ENCODE peak calls at places on chromosomes 1 and 21, in six cellular contexts. One of them, this sample, is unnamed.

GRCh38 chr1:219027161-219027673 is 146.5 kb upstream of the LYPLAL1 start:
- DNase-seq in sigmoid colon: no peak
- DNase-seq in prostate gland: no peak
- DNase-seq in GM12891: no peak
- DNase-seq in HepG2: no peak
- DNase-seq in K562: no peak
- DNase-seq in this sample: no peak

GRCh38 chr1:63723618-63724017 is 50.2 kb upstream of the ROR1 start:
- DNase-seq in HepG2: no peak
- DNase-seq in GM12891: no peak
- DNase-seq in K562: no peak
- DNase-seq in sigmoid colon: no peak
- DNase-seq in prostate gland: no peak
- DNase-seq in this sample: no peak

GRCh38 chr1:1305300-1306069 is 2.2 kb downstream of the ACAP3 start:
- DNase-seq in prostate gland: peak
- DNase-seq in GM12891: peak
- DNase-seq in K562: peak
- DNase-seq in sigmoid colon: peak
- DNase-seq in HepG2: peak
- DNase-seq in this sample: peak

GRCh38 chr1:194387531-194387930 is 1201.1 kb upstream of the B3GALT2 start:
- DNase-seq in GM12891: no peak
- DNase-seq in sigmoid colon: no peak
- DNase-seq in K562: no peak
- DNase-seq in prostate gland: no peak
- DNase-seq in HepG2: no peak
- DNase-seq in this sample: no peak

GRCh38 chr21:19999369-20000272 is 998.6 kb upstream of the NCAM2 start:
- DNase-seq in GM12891: no peak
- DNase-seq in prostate gland: no peak
- DNase-seq in HepG2: no peak
- DNase-seq in sigmoid colon: no peak
- DNase-seq in K562: peak
- DNase-seq in this sample: no peak

GRCh38 chr1:44436401-44437394 is 31.6 kb downstream of the RNF220 start:
- DNase-seq in HepG2: no peak
- DNase-seq in GM12891: no peak
- DNase-seq in prostate gland: no peak
- DNase-seq in K562: no peak
- DNase-seq in sigmoid colon: no peak
- DNase-seq in this sample: no peak

GRCh38 chr1:100362821-100363466 is 10.6 kb downstream of the CDC14A start:
- DNase-seq in K562: peak
- DNase-seq in HepG2: no peak
- DNase-seq in sigmoid colon: no peak
- DNase-seq in GM12891: no peak
- DNase-seq in prostate gland: no peak
- DNase-seq in this sample: no peak

GRCh38 chr21:15190837-15191236 is 126.0 kb upstream of the NRIP1 start:
- DNase-seq in prostate gland: no peak
- DNase-seq in HepG2: no peak
- DNase-seq in GM12891: no peak
- DNase-seq in K562: no peak
- DNase-seq in sigmoid colon: no peak
- DNase-seq in this sample: no peak

GRCh38 chr1:236354330-236355147 is 39.5 kb upstream of the EDARADD start:
- DNase-seq in sigmoid colon: no peak
- DNase-seq in GM12891: no peak
- DNase-seq in HepG2: no peak
- DNase-seq in K562: no peak
- DNase-seq in prostate gland: no peak
- DNase-seq in this sample: no peak

GRCh38 chr1:184649500-184649899 is 105.2 kb downstream of the EDEM3 start:
- DNase-seq in prostate gland: no peak
- DNase-seq in K562: no peak
- DNase-seq in HepG2: no peak
- DNase-seq in GM12891: no peak
- DNase-seq in sigmoid colon: no peak
- DNase-seq in this sample: no peak

GRCh38 chr1:1101503-1101902 is 14.4 kb downstream of the C1orf159 start:
- DNase-seq in GM12891: no peak
- DNase-seq in HepG2: no peak
- DNase-seq in sigmoid colon: no peak
- DNase-seq in prostate gland: no peak
- DNase-seq in K562: no peak
- DNase-seq in this sample: no peak

GRCh38 chr1:52139817-52140540 is 1.9 kb upstream of the ZFYVE9 start:
- DNase-seq in GM12891: peak
- DNase-seq in HepG2: no peak
- DNase-seq in sigmoid colon: no peak
- DNase-seq in prostate gland: no peak
- DNase-seq in K562: no peak
- DNase-seq in this sample: peak

GRCh38 chr21:29145354-29145782 is 14.9 kb downstream of the MAP3K7CL start:
- DNase-seq in sigmoid colon: peak
- DNase-seq in HepG2: peak
- DNase-seq in K562: no peak
- DNase-seq in prostate gland: peak
- DNase-seq in GM12891: no peak
- DNase-seq in this sample: no peak

GRCh38 chr1:24322636-24323177 is 3.5 kb downstream of the GRHL3 start:
- DNase-seq in GM12891: no peak
- DNase-seq in prostate gland: no peak
- DNase-seq in K562: no peak
- DNase-seq in sigmoid colon: no peak
- DNase-seq in HepG2: no peak
- DNase-seq in this sample: no peak

GRCh38 chr1:81463889-81464288 is 336.8 kb upstream of the ADGRL2 start:
- DNase-seq in K562: no peak
- DNase-seq in GM12891: no peak
- DNase-seq in prostate gland: no peak
- DNase-seq in HepG2: no peak
- DNase-seq in sigmoid colon: no peak
- DNase-seq in this sample: no peak

GRCh38 chr1:6004412-6005123 is 12.3 kb upstream of the NPHP4 start:
- DNase-seq in HepG2: no peak
- DNase-seq in K562: no peak
- DNase-seq in sigmoid colon: peak
- DNase-seq in GM12891: no peak
- DNase-seq in prostate gland: no peak
- DNase-seq in this sample: no peak

GRCh38 chr1:6001992-6002576 is 9.9 kb upstream of the NPHP4 start:
- DNase-seq in HepG2: no peak
- DNase-seq in sigmoid colon: peak
- DNase-seq in GM12891: no peak
- DNase-seq in prostate gland: no peak
- DNase-seq in K562: no peak
- DNase-seq in this sample: no peak

GRCh38 chr1:6002714-6003501 is 10.7 kb upstream of the NPHP4 start:
- DNase-seq in K562: no peak
- DNase-seq in GM12891: no peak
- DNase-seq in sigmoid colon: peak
- DNase-seq in prostate gland: no peak
- DNase-seq in HepG2: peak
- DNase-seq in this sample: no peak

GRCh38 chr1:6005276-6005917 is 13.2 kb upstream of the NPHP4 start:
- DNase-seq in HepG2: no peak
- DNase-seq in GM12891: no peak
- DNase-seq in K562: peak
- DNase-seq in prostate gland: no peak
- DNase-seq in sigmoid colon: peak
- DNase-seq in this sample: no peak

DNA sequence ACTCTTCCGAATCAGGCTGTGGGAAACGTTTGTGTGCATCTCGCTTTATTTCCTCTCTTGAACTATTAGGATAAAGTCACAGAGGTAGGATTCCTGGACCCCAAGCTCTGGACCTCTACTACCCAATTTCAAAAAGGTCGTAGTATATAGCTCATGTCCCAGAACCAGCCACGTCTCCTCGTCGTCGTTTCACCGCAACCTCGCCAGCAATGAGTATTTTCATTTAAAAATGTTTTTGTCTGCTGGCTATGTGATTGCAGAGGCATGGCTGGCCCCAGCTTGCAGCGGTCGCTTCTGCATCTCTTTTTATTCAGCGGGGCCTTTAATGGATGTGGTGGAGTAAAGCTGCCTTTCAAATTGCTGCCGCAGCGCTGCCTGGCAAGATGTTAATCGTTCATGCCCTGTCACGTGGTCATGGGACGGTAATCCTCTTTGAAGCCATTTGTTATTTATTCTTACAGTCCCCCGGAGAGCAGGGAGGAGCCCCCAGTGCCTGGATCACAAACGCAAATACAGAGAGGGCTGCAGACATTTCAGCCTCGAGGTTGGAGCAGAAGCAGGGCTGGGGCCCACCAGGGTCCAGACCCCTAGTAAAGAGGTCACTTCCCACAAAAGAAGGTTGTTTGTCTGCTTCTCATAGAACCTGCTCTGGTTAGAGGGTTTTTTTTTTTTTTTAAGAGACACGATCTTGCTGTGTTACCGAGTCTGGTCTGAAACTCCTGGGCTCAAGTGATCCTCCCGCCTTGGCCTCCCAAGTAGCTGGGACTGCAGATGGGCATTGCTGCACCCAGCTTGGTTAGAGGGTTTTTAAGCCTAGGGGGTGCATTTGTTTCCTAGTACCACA is 11.6 kb upstream of the NPHP4 start:
- DNase-seq in HepG2: peak
- DNase-seq in K562: no peak
- DNase-seq in GM12891: no peak
- DNase-seq in prostate gland: no peak
- DNase-seq in sigmoid colon: peak
- DNase-seq in this sample: no peak
- TF ChIP-seq POLR2AphosphoS5 in HepG2: no peak
- TF ChIP-seq POLR2AphosphoS5 in K562: no peak
- TF ChIP-seq POLR2AphosphoS5 in GM12891: no peak
- TF ChIP-seq POLR2AphosphoS5 in prostate gland: no peak
- TF ChIP-seq POLR2AphosphoS5 in sigmoid colon: no peak
- TF ChIP-seq POLR2AphosphoS5 in this sample: no peak

DNA sequence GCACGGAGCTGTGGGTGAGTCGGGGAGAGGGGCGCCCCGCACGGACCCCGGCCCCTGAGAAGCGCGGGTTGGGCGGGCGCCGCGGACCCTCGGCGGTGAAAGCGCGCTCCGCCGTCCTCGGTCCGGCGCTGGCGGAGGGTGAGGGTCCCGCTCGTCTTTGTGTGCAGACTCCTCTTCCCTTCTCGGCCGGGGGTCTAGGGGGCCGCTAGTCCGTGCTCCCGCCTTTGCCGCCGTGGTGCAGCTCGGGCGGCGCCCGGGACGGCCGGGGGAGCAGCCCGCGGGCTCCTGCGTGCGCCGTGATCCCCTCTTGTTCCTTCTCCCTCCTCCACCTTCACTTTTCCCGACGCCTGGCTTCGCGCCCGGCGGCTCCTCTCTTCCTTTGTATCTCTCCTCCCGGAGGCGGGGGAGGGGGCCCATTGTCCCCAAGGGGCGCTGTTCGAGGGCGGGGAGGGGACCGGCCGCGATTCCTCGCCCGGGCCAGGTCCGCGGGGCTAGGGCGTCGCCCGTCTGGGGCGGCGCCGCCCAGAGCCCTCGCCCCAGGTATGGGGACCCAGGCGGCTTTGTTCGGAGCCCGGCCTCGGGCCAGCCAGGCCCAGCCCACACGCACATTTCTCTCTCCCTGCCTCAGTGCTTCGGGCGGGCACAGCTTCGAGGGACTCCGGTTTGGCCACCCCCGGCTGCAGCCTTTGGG is 519 bp downstream of the FNBP1L start:
- DNase-seq in K562: peak
- DNase-seq in HepG2: peak
- DNase-seq in sigmoid colon: peak
- DNase-seq in GM12891: peak
- DNase-seq in prostate gland: peak
- DNase-seq in this sample: peak
- TF ChIP-seq POLR2AphosphoS5 in K562: no peak
- TF ChIP-seq POLR2AphosphoS5 in HepG2: no peak
- TF ChIP-seq POLR2AphosphoS5 in sigmoid colon: no peak
- TF ChIP-seq POLR2AphosphoS5 in GM12891: no peak
- TF ChIP-seq POLR2AphosphoS5 in prostate gland: no peak
- TF ChIP-seq POLR2AphosphoS5 in this sample: no peak

GRCh38 chr1:147811273-147811672 is 50.9 kb upstream of the GJA5 start:
- DNase-seq in prostate gland: no peak
- DNase-seq in GM12891: no peak
- DNase-seq in K562: no peak
- DNase-seq in sigmoid colon: no peak
- DNase-seq in HepG2: no peak
- DNase-seq in this sample: no peak

GRCh38 chr1:147804942-147805723 is 44.7 kb upstream of the GJA5 start:
- DNase-seq in sigmoid colon: no peak
- DNase-seq in K562: no peak
- DNase-seq in HepG2: peak
- DNase-seq in prostate gland: no peak
- DNase-seq in GM12891: no peak
- DNase-seq in this sample: no peak

GRCh38 chr1:147809236-147809635 is 48.8 kb upstream of the GJA5 start:
- DNase-seq in prostate gland: no peak
- DNase-seq in sigmoid colon: no peak
- DNase-seq in HepG2: no peak
- DNase-seq in GM12891: no peak
- DNase-seq in K562: no peak
- DNase-seq in this sample: no peak

GRCh38 chr1:147807405-147807804 is 47.0 kb upstream of the GJA5 start:
- DNase-seq in prostate gland: no peak
- DNase-seq in GM12891: no peak
- DNase-seq in K562: no peak
- DNase-seq in HepG2: no peak
- DNase-seq in sigmoid colon: no peak
- DNase-seq in this sample: no peak

GRCh38 chr1:147808025-147808424 is 47.6 kb upstream of the GJA5 start:
- DNase-seq in sigmoid colon: no peak
- DNase-seq in prostate gland: no peak
- DNase-seq in GM12891: no peak
- DNase-seq in K562: no peak
- DNase-seq in HepG2: peak
- DNase-seq in this sample: no peak
- TF ChIP-seq POLR2AphosphoS5 in sigmoid colon: no peak
- TF ChIP-seq POLR2AphosphoS5 in prostate gland: no peak
- TF ChIP-seq POLR2AphosphoS5 in GM12891: no peak
- TF ChIP-seq POLR2AphosphoS5 in K562: no peak
- TF ChIP-seq POLR2AphosphoS5 in HepG2: no peak
- TF ChIP-seq POLR2AphosphoS5 in this sample: no peak

GRCh38 chr1:37474051-37474696 is at the start of gene ZC3H12A:
- DNase-seq in GM12891: peak
- DNase-seq in HepG2: peak
- DNase-seq in K562: peak
- DNase-seq in prostate gland: peak
- DNase-seq in sigmoid colon: peak
- DNase-seq in this sample: peak

GRCh38 chr1:37473431-37474050 is 839 bp upstream of the ZC3H12A start:
- DNase-seq in prostate gland: no peak
- DNase-seq in GM12891: no peak
- DNase-seq in sigmoid colon: no peak
- DNase-seq in K562: peak
- DNase-seq in HepG2: no peak
- DNase-seq in this sample: no peak

GRCh38 chr1:37476087-37476452 is 1.7 kb downstream of the ZC3H12A start:
- DNase-seq in GM12891: no peak
- DNase-seq in K562: no peak
- DNase-seq in HepG2: no peak
- DNase-seq in sigmoid colon: no peak
- DNase-seq in prostate gland: no peak
- DNase-seq in this sample: no peak

GRCh38 chr1:37475380-37476086 is 1.2 kb downstream of the ZC3H12A start:
- DNase-seq in GM12891: no peak
- DNase-seq in K562: peak
- DNase-seq in sigmoid colon: no peak
- DNase-seq in prostate gland: no peak
- DNase-seq in HepG2: no peak
- DNase-seq in this sample: no peak

GRCh38 chr1:37474697-37475379 is 458 bp downstream of the ZC3H12A start:
- DNase-seq in HepG2: no peak
- DNase-seq in sigmoid colon: peak
- DNase-seq in K562: no peak
- DNase-seq in prostate gland: no peak
- DNase-seq in GM12891: no peak
- DNase-seq in this sample: no peak
- TF ChIP-seq POLR2AphosphoS5 in HepG2: no peak
- TF ChIP-seq POLR2AphosphoS5 in sigmoid colon: no peak
- TF ChIP-seq POLR2AphosphoS5 in K562: peak
- TF ChIP-seq POLR2AphosphoS5 in prostate gland: no peak
- TF ChIP-seq POLR2AphosphoS5 in GM12891: peak
- TF ChIP-seq POLR2AphosphoS5 in this sample: peak